ENCODE peak calls at places on chromosomes 4 and X, in eight cellular contexts. Z is activated naive CD8-positive, alpha-beta T cell treated with anti-CD3 and anti-CD28 coated beads, Interleukin-2, amount 50 U/mL, for 24 hours; U is tibial nerve; Q is nephron progenitor cell; E is hepatocyte; H is NAMALWA; G is GM23248; M is amniotic stem cell. A is an unnamed sample.

GRCh38 chr4:80071643-80072606 is 1.1 kb downstream of the ANTXR2 start:
- DNase-seq in Z (peak), U (peak), Q (peak), E (peak), H (peak), G (peak), M (no peak), A (peak)

GRCh38 chr4:106704253-106704870 is 331.8 kb downstream of the DKK2 start:
- DNase-seq in Z (no peak), U (no peak), Q (no peak), E (no peak), H (no peak), G (peak), M (no peak), A (no peak)

GRCh38 chr4:105225500-105225899 is 78.8 kb downstream of the TET2 start:
- DNase-seq in Z (no peak), U (no peak), Q (no peak), E (no peak), H (no peak), G (no peak), M (no peak), A (no peak)

GRCh38 chr4:7195546-7196282 is 3.4 kb downstream of the SORCS2 start:
- DNase-seq in Z (no peak), U (no peak), Q (no peak), E (no peak), H (no peak), G (peak), M (no peak), A (no peak)

GRCh38 chrX:47991263-47992092 is 12.3 kb downstream of the ZNF182 start:
- DNase-seq in Z (no peak), U (no peak), Q (no peak), E (no peak), H (no peak), G (peak), M (no peak), A (no peak)

GRCh38 chr4:186587416-186588018 is 32.1 kb upstream of the MTNR1A start:
- DNase-seq in Z (peak), U (peak), Q (peak), E (peak), H (peak), G (peak), M (peak), A (peak)

GRCh38 chrX:72079607-72080006 is 52.1 kb downstream of the RTL5 start:
- DNase-seq in Z (no peak), U (no peak), Q (no peak), E (no peak), H (no peak), G (no peak), M (no peak), A (no peak)

GRCh38 chr4:98468744-98469143 is 189.7 kb downstream of the TSPAN5 start:
- DNase-seq in Z (no peak), U (no peak), Q (no peak), E (no peak), H (no peak), G (peak), M (no peak), A (no peak)

GRCh38 chrX:124594017-124594651 is 247.8 kb downstream of the SH2D1A start:
- DNase-seq in Z (no peak), U (no peak), Q (no peak), E (peak), H (no peak), G (no peak), M (no peak), A (no peak)

GRCh38 chr4:107564326-107564725 is 155.7 kb downstream of the PAPSS1 start:
- DNase-seq in Z (no peak), U (no peak), Q (no peak), E (no peak), H (no peak), G (peak), M (no peak), A (no peak)

GRCh38 chr4:7210818-7211217 is 18.5 kb downstream of the SORCS2 start:
- DNase-seq in Z (no peak), U (no peak), Q (no peak), E (no peak), H (no peak), G (peak), M (peak), A (no peak)

A was measured in HepG2.